ENCODE peak calls at places on chromosome 13, in nine cellular contexts. W is amniotic stem cell; E is activated CD8-positive, alpha-beta memory T cell treated with anti-CD3 and anti-CD28 coated beads for 1 hour; B is A549; Q is astrocyte of the hippocampus; L is stimulated activated CD8-positive, alpha-beta memory T cell treated with anti-CD3 and anti-CD28 coated beads, Interleukin-2, amount 100 ng/mL, for 1 hour; A is adipocyte; Z is SK-MEL-5; S is GM04504. I is an unnamed sample.
A peak's percentile ranks its signal among the peaks of the same experiment; 100 is the strongest.

GRCh38 chr13:83248751-83249150 is 633.5 kb downstream of the SLITRK1 start:
- DNase-seq in W (no peak), E (no peak), B (no peak), Q (no peak), L (no peak), A (no peak), Z (no peak), S (no peak), I (peak; percentile 2)

GRCh38 chr13:36718686-36719085 is 44.9 kb downstream of the SERTM1 start:
- DNase-seq in W (no peak), E (no peak), B (no peak), Q (peak; percentile 17), L (no peak), A (no peak), Z (no peak), S (no peak), I (no peak)

GRCh38 chr13:40539954-40540706 is 126.3 kb downstream of the FOXO1 start:
- DNase-seq in W (peak; percentile 0), E (no peak), B (peak; percentile 30), Q (peak; percentile 92), L (no peak), A (peak; percentile 19), Z (peak; percentile 40), S (peak; percentile 34), I (peak; percentile 56)

GRCh38 chr13:71672527-71672926 is 194.5 kb downstream of the DACH1 start:
- DNase-seq in W (no peak), E (no peak), B (no peak), Q (no peak), L (no peak), A (no peak), Z (peak; percentile 13), S (no peak), I (peak; percentile 5)

GRCh38 chr13:109496216-109496615 is 290.2 kb downstream of the IRS2 start:
- DNase-seq in W (no peak), E (no peak), B (no peak), Q (no peak), L (no peak), A (no peak), Z (no peak), S (no peak), I (no peak)

GRCh38 chr13:49869514-49869913 is 66.6 kb downstream of the SPRYD7 start:
- DNase-seq in W (no peak), E (no peak), B (no peak), Q (peak; percentile 16), L (no peak), A (peak; percentile 44), Z (peak; percentile 72), S (no peak), I (no peak)

GRCh38 chr13:53028637-53029121 is at the start of gene OLFM4:
- DNase-seq in W (no peak), E (no peak), B (no peak), Q (no peak), L (no peak), A (no peak), Z (no peak), S (no peak), I (no peak)

GRCh38 chr13:108963846-108964600 is 334.6 kb downstream of the MYO16 start:
- DNase-seq in W (no peak), E (no peak), B (no peak), Q (peak; percentile 69), L (no peak), A (peak; percentile 62), Z (no peak), S (no peak), I (no peak)

GRCh38 chr13:31797154-31797775 is 57.9 kb downstream of the RXFP2 start:
- DNase-seq in W (peak; percentile 37), E (no peak), B (peak; percentile 2), Q (peak; percentile 49), L (no peak), A (peak; percentile 81), Z (peak; percentile 59), S (no peak), I (peak; percentile 14)

GRCh38 chr13:24274452-24274971 is 34.9 kb upstream of the C1QTNF9 start:
- DNase-seq in W (no peak), E (no peak), B (no peak), Q (no peak), L (peak; percentile 48), A (no peak), Z (no peak), S (no peak), I (no peak)

GRCh38 chr13:98143157-98143553 is 261 bp downstream of the FARP1 start:
- DNase-seq in W (no peak), E (no peak), B (peak; percentile 14), Q (no peak), L (no peak), A (no peak), Z (no peak), S (no peak), I (no peak)

GRCh38 chr13:68234278-68234677 is 1004.1 kb upstream of the PCDH9 start:
- DNase-seq in W (no peak), E (no peak), B (no peak), Q (peak; percentile 9), L (no peak), A (peak; percentile 36), Z (peak; percentile 31), S (no peak), I (no peak)

GRCh38 chr13:26255717-26256277 is 1.9 kb downstream of the CDK8 start:
- DNase-seq in W (no peak), E (no peak), B (no peak), Q (peak; percentile 10), L (no peak), A (peak; percentile 46), Z (peak; percentile 19), S (no peak), I (no peak)

GRCh38 chr13:27393101-27393500 is 31.3 kb upstream of the GTF3A start:
- DNase-seq in W (no peak), E (no peak), B (no peak), Q (no peak), L (no peak), A (no peak), Z (no peak), S (no peak), I (no peak)

GRCh38 chr13:95191821-95192220 is 109.4 kb downstream of the ABCC4 start:
- DNase-seq in W (peak; percentile 45), E (no peak), B (peak; percentile 31), Q (peak; percentile 89), L (peak; percentile 31), A (peak; percentile 88), Z (peak; percentile 86), S (peak; percentile 47), I (peak; percentile 42)

GRCh38 chr13:74070065-74070464 is 64.1 kb downstream of the KLF12 start:
- DNase-seq in W (no peak), E (no peak), B (no peak), Q (no peak), L (no peak), A (no peak), Z (no peak), S (no peak), I (no peak)

GRCh38 chr13:87172166-87172825 is 498.9 kb upstream of the SLITRK5 start:
- DNase-seq in W (no peak), E (no peak), B (no peak), Q (peak; percentile 1), L (no peak), A (no peak), Z (no peak), S (no peak), I (peak; percentile 21)

GRCh38 chr13:100836696-100837095 is 162.1 kb upstream of the TMTC4 start:
- DNase-seq in W (no peak), E (no peak), B (no peak), Q (no peak), L (no peak), A (peak; percentile 26), Z (no peak), S (no peak), I (no peak)

GRCh38 chr13:99086869-99087129 is 108.9 kb upstream of the DOCK9 start:
- DNase-seq in W (no peak), E (no peak), B (peak; percentile 21), Q (no peak), L (peak; percentile 11), A (no peak), Z (no peak), S (no peak), I (no peak)

GRCh38 chr13:43908156-43909126 is 28.7 kb downstream of the LACC1 start:
- DNase-seq in W (peak; percentile 36), E (no peak), B (peak; percentile 25), Q (peak; percentile 67), L (no peak), A (peak; percentile 80), Z (peak; percentile 49), S (peak; percentile 23), I (peak; percentile 18)

GRCh38 chr13:23660249-23660648 is 90.0 kb downstream of the TNFRSF19 start:
- DNase-seq in W (no peak), E (no peak), B (no peak), Q (peak; percentile 73), L (no peak), A (no peak), Z (no peak), S (no peak), I (no peak)

GRCh38 chr13:32428581-32429072 is 697 bp upstream of the N4BP2L1 start:
- DNase-seq in W (no peak), E (no peak), B (no peak), Q (no peak), L (no peak), A (no peak), Z (no peak), S (no peak), I (no peak)

GRCh38 chr13:27665333-27665732 is 43.6 kb downstream of the POLR1D start:
- DNase-seq in W (no peak), E (no peak), B (no peak), Q (no peak), L (no peak), A (peak; percentile 19), Z (peak; percentile 47), S (no peak), I (no peak)

GRCh38 chr13:51590966-51591627 is 6.8 kb downstream of the WDFY2 start:
- DNase-seq in W (peak; percentile 65), E (no peak), B (peak; percentile 35), Q (peak; percentile 46), L (no peak), A (peak; percentile 84), Z (peak; percentile 80), S (peak; percentile 96), I (peak; percentile 38)

GRCh38 chr13:30319703-30320102 is 12.4 kb upstream of the KATNAL1 start:
- DNase-seq in W (no peak), E (no peak), B (no peak), Q (peak; percentile 79), L (no peak), A (no peak), Z (peak; percentile 94), S (no peak), I (no peak)

GRCh38 chr13:45623516-45624090 is 8.1 kb upstream of the ERICH6B start:
- DNase-seq in W (no peak), E (no peak), B (peak; percentile 25), Q (peak; percentile 33), L (no peak), A (peak; percentile 59), Z (peak; percentile 62), S (no peak), I (no peak)

GRCh38 chr13:32642316-32642715 is 56.1 kb downstream of the PDS5B start:
- DNase-seq in W (no peak), E (no peak), B (no peak), Q (no peak), L (no peak), A (no peak), Z (no peak), S (no peak), I (no peak)

GRCh38 chr13:36872621-36873020 is 47.4 kb downstream of the SMAD9 start:
- DNase-seq in W (no peak), E (no peak), B (no peak), Q (no peak), L (no peak), A (no peak), Z (peak; percentile 8), S (no peak), I (no peak)

GRCh38 chr13:27308941-27309340 is 38.3 kb downstream of the RASL11A start:
- DNase-seq in W (no peak), E (no peak), B (no peak), Q (no peak), L (no peak), A (no peak), Z (no peak), S (no peak), I (no peak)

GRCh38 chr13:90594694-90595093 is 752.8 kb upstream of the MIR17HG start:
- DNase-seq in W (no peak), E (no peak), B (no peak), Q (peak; percentile 28), L (no peak), A (peak; percentile 61), Z (no peak), S (peak; percentile 26), I (peak; percentile 23)

GRCh38 chr13:84870190-84870589 is 929.0 kb downstream of the SLITRK6 start:
- DNase-seq in W (no peak), E (no peak), B (no peak), Q (no peak), L (no peak), A (no peak), Z (peak; percentile 72), S (no peak), I (peak; percentile 27)